ENCODE peak calls at places on chromosomes 1 and 21, in eight cellular contexts. G, N, O, T, P, F, R and V are unnamed samples. For H3K36me3, the result is how much of the 10 kb centered on the place peaks cover.

GRCh38 chr21:18954415-18954972 is 550.9 kb upstream of the TMPRSS15 start:
- DNase-seq in G (no peak), O (no peak), R (no peak), F (no peak), T (no peak), N (no peak), P (no peak), V (no peak)

GRCh38 chr1:206921772-206922265 is at the start of gene FCMR:
- DNase-seq in N (no peak), R (no peak), F (no peak), O (no peak), T (peak), G (no peak), P (no peak), V (peak)

GRCh38 chr1:162881590-162881989 is 20.6 kb upstream of the CCDC190 start:
- DNase-seq in G (no peak), O (no peak), F (no peak), T (no peak), P (no peak), R (no peak), N (no peak), V (no peak)

GRCh38 chr1:230614121-230614520 is 28.2 kb upstream of the COG2 start:
- DNase-seq in P (no peak), G (no peak), R (no peak), O (no peak), T (no peak), F (no peak), N (no peak), V (no peak)

GRCh38 chr1:111847519-111847918 is 91.8 kb downstream of the DDX20 start:
- DNase-seq in F (no peak), R (no peak), P (no peak), T (no peak), N (no peak), G (no peak), O (no peak), V (no peak)

GRCh38 chr1:2644171-2644570 is 11.4 kb upstream of the MMEL1 start:
- DNase-seq in O (no peak), R (no peak), P (peak), F (peak), G (no peak), T (no peak), N (no peak), V (no peak)

GRCh38 chr1:44366576-44366975 is 11.5 kb upstream of the ERI3 start:
- DNase-seq in G (no peak), N (no peak), F (no peak), P (no peak), O (no peak), R (no peak), T (no peak), V (no peak)

GRCh38 chr1:68051475-68051874 is 1.0 kb upstream of the DIRAS3 start:
- DNase-seq in O (peak), N (peak), R (peak), G (no peak), F (no peak), P (no peak), T (peak), V (no peak)

GRCh38 chr1:45621501-45621836 is 2.4 kb downstream of the CCDC17 start:
- DNase-seq in R (no peak), O (peak), P (no peak), F (no peak), T (no peak), N (no peak), G (no peak), V (no peak)

GRCh38 chr1:231338270-231339128 is at the start of gene SPRTN:
- DNase-seq in T (no peak), G (peak), F (no peak), N (peak), O (peak), P (no peak), R (no peak), V (no peak)

GRCh38 chr1:157105298-157105987 is 5.8 kb upstream of the ETV3L start:
- DNase-seq in G (no peak), N (no peak), O (no peak), P (no peak), F (peak), R (no peak), T (no peak), V (no peak)

GRCh38 chr1:43402055-43402865 is 12.6 kb downstream of the SZT2 start:
- DNase-seq in T (no peak), O (peak), P (no peak), N (no peak), F (no peak), R (no peak), G (peak), V (no peak)

GRCh38 chr21:28459193-28459592 is 533.5 kb downstream of the LTN1 start:
- DNase-seq in O (no peak), N (no peak), R (no peak), F (no peak), T (no peak), G (no peak), P (no peak), V (no peak)

GRCh38 chr1:33378524-33378923 is 52.4 kb downstream of the PHC2 start:
- DNase-seq in O (no peak), R (no peak), P (no peak), N (no peak), T (no peak), F (no peak), G (no peak), V (no peak)

GRCh38 chr1:165129568-165130164 is 226.8 kb downstream of the LMX1A start:
- DNase-seq in O (peak), P (peak), G (peak), F (no peak), R (no peak), T (peak), N (peak), V (peak)

GRCh38 chr1:154755858-154756730 is 114.0 kb downstream of the KCNN3 start:
- DNase-seq in G (no peak), P (peak), O (no peak), R (peak), N (peak), T (no peak), F (peak), V (no peak)

GRCh38 chr21:14901482-14901958 is 163.3 kb downstream of the NRIP1 start:
- DNase-seq in G (no peak), F (no peak), P (no peak), O (no peak), N (peak), R (no peak), T (no peak), V (no peak)

GRCh38 chr1:53579221-53580008 is 120.2 kb downstream of the DMRTB1 start:
- DNase-seq in F (peak), G (peak), N (no peak), P (no peak), R (no peak), T (no peak), O (no peak), V (no peak)

GRCh38 chr1:43704838-43705237 is 2.5 kb upstream of the ST3GAL3 start:
- DNase-seq in T (no peak), F (no peak), N (no peak), O (no peak), R (peak), G (no peak), P (no peak), V (no peak)

GRCh38 chr21:44779417-44780139 is 22.0 kb downstream of the UBE2G2 start:
- DNase-seq in O (no peak), F (no peak), N (no peak), T (no peak), R (no peak), P (no peak), G (no peak), V (no peak)

GRCh38 chr1:223748405-223748772 is 36.0 kb downstream of the CAPN2 start:
- DNase-seq in G (no peak), R (no peak), O (peak), P (no peak), N (peak), T (no peak), F (no peak), V (no peak)

GRCh38 chr1:206797534-206798383 is 25.5 kb upstream of the IL10 start:
- DNase-seq in R (no peak), N (no peak), G (peak), O (no peak), T (peak), F (no peak), P (no peak), V (no peak)

GRCh38 chr1:244820131-244820530 is 15.3 kb upstream of the COX20 start:
- DNase-seq in F (no peak), O (no peak), P (no peak), G (no peak), R (no peak), N (no peak), T (no peak), V (no peak)

GRCh38 chr1:93111561-93111960 is 32.5 kb downstream of the MTF2 start:
- DNase-seq in R (no peak), T (no peak), O (no peak), G (no peak), P (no peak), F (no peak), N (peak), V (no peak)

GRCh38 chr1:64172458-64172983 is 30.9 kb upstream of the UBE2U start:
- DNase-seq in O (peak), P (no peak), N (peak), F (no peak), G (no peak), R (no peak), T (no peak), V (no peak)

GRCh38 chr21:25518491-25518911 is 88.8 kb downstream of the MRPL39 start:
- DNase-seq in R (no peak), P (no peak), N (no peak), G (no peak), O (no peak), T (no peak), F (no peak), V (no peak)

GRCh38 chr1:44423706-44424546 is 18.9 kb downstream of the RNF220 start:
- DNase-seq in G (no peak), F (peak), N (peak), T (peak), P (peak), O (peak), R (peak), V (no peak)

GRCh38 chr1:12462586-12462985 is 155.4 kb downstream of the DHRS3 start:
- DNase-seq in T (no peak), P (no peak), F (no peak), R (no peak), N (no peak), G (no peak), O (no peak), V (no peak)

GRCh38 chr1:226738421-226738994 is 574 bp downstream of the ITPKB start:
- DNase-seq in O (peak), F (no peak), T (peak), G (no peak), R (peak), N (peak), P (peak), V (no peak)

GRCh38 chr1:90434460-90434859 is 282.6 kb downstream of the BARHL2 start:
- DNase-seq in F (no peak), N (peak), R (no peak), O (peak), P (no peak), T (no peak), G (peak), V (no peak)

GRCh38 chr1:24391882-24392603 is 21.5 kb downstream of the STPG1 start:
- DNase-seq in O (peak), P (peak), T (peak), N (peak), F (peak), G (peak), R (peak), V (peak)

GRCh38 chr1:113534130-113534817 is 144.0 kb downstream of the MAGI3 start:
- DNase-seq in T (no peak), N (peak), F (no peak), G (no peak), R (no peak), O (no peak), P (no peak), V (no peak)

GRCh38 chr1:203250936-203251335 is 21.5 kb upstream of the CHIT1 start:
- DNase-seq in N (no peak), O (no peak), P (no peak), T (no peak), G (no peak), F (no peak), R (no peak), V (no peak)

GRCh38 chr1:228142616-228143203 is 2.6 kb downstream of the GUK1 start:
- DNase-seq in R (no peak), N (no peak), T (no peak), O (no peak), G (no peak), F (no peak), P (peak), V (no peak)

GRCh38 chr1:112083487-112083886 is 94.0 kb upstream of the KCND3 start:
- DNase-seq in P (no peak), G (peak), O (peak), F (no peak), T (no peak), N (peak), R (no peak), V (no peak)

GRCh38 chr1:19894218-19894617 is 12.0 kb downstream of the OTUD3 start:
- DNase-seq in R (no peak), P (no peak), N (no peak), G (no peak), F (no peak), T (no peak), O (peak), V (no peak)
- H3K36me3 ChIP-seq in R (under half), P (under half), N (under half), G (half or more), F (under half), T (under half), O (under half), V (half or more)

DNA sequence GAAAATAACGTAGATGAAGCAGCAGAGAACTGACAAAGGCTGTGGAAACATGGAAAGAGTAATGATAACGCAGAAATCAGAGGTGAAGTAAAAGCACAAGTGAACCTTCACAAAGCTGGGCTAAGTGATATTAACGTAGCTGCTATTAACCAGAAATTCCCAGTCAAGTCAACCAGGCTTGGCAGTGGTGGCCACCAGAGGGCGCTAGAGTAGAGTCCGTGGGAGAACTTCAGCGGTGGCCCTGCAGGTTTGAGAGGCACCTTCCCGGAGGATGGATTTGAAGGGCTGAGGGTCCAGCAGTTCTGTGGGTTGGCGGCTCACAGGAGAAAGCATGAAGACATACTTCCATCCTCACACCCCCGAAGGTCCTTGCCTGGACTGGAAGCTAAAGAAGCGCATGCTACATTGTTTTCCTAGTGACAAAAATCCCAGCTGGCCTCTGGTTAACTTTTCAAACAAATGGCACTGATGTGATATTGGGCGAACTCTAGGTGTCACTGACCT is 81.7 kb upstream of the ZNF648 start:
- DNase-seq in T (peak), N (peak), R (peak), O (peak), F (peak), P (peak), G (peak), V (peak)
- H3K27ac ChIP-seq in T (peak), N (no peak), R (peak), O (no peak), F (peak), P (peak), G (no peak), V (peak)

GRCh38 chr1:209783338-209783737 is 1.0 kb downstream of the C1orf74 start:
- DNase-seq in T (no peak), F (no peak), P (no peak), R (no peak), G (no peak), N (no peak), O (no peak), V (no peak)

GRCh38 chr1:209780276-209780675 is 4.1 kb downstream of the C1orf74 start:
- DNase-seq in F (no peak), O (no peak), T (no peak), G (no peak), P (no peak), R (no peak), N (no peak), V (no peak)

GRCh38 chr1:209787551-209787950 is 3.2 kb upstream of the C1orf74 start:
- DNase-seq in O (no peak), T (peak), N (peak), F (peak), R (no peak), P (peak), G (no peak), V (no peak)

GRCh38 chr1:209785592-209785991 is 1.2 kb upstream of the C1orf74 start:
- DNase-seq in P (no peak), G (no peak), F (no peak), N (no peak), O (no peak), R (no peak), T (no peak), V (no peak)

DNA sequence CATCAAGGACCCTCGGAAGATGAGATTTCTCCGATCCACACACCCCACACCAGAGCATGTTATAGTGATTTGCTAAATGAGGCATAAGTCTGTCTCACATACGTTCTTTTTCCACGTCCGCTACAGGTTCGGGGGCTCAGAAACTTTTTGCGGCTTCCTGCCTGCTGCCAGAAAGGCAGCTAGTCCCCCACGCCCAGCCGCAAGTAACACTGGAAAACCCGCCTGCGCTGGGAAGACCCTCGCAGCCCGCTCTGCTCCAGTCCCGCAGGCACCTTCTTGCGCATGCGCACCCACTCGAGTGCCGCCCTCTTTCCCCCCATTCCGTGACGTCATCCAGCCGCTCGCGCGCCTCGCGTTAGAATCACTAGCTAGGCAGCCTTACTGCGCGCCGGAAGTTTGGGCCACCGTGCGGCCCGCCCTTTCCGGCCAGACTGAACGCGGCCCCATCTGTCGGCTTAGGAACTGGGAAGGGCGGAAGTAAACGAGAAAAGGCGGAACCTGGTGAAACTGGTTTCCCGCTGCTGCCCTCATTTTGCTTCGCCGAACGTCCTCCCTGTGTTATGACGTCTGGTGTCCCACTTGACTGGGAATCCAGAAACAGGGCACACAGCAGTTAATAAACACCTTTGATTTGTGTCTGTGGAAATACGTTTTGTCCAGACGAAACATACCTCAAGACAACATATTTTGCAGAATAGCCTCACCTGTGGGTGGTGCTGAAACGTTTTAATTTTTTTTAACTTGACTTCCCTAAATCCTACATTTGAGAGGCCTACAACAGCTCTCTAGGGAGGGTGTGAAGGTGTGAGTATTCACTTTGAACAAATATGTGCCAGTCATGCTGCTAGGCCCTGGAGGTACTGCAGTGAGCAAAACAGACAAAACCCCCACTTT is at the start of gene C1orf74:
- DNase-seq in P (peak), G (peak), T (peak), F (peak), R (peak), N (peak), O (peak), V (peak)
- TF ChIP-seq POLR2A in P (no peak), G (peak), T (peak), F (peak), R (peak), N (peak), O (peak), V (peak)

DNA sequence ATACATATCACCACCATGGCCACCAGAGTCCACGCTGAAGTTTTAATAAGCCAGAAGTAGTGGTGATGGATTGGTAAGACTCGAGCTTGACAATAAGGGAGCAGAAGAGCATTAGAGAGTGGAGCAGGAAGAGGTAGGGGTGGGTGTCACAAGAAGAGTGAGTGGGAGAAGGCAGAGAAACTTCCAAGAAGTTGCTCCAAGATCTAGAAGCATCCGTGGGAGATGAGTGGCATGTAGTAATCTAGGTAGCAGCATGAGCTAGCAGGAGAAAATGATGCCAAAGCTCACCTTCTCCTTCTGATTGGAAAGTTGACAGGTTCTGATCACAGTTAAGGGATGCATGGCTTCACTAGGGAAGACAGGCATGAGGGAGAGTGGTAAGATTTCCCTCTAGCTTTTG is 49.2 kb downstream of the PLXNA2 start:
- DNase-seq in G (no peak), F (no peak), R (no peak), T (no peak), N (no peak), P (no peak), O (no peak), V (no peak)
- H3K36me3 ChIP-seq in G (under half), F (under half), R (under half), T (under half), N (under half), P (under half), O (under half), V (under half)

DNA sequence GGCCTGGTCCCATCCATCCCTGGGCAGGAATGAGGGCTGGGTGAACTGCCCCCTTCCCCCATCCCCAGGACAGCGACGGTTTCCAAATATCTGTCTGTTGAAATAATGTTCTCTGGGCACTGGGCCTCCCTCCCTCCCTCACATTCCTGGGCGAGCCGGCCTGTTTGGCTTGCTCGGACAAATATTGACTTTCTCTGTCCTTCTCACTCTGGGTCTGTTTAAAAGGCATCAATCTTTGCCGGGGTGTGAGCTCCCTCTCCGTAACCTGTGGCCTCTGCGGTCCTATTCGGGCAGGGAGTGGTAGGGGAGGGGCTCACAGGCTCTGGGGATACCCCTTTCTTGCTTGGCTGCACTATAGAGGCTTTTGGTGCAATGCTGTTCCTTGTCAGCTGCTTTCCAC is 40.2 kb downstream of the FOXD2 start:
- DNase-seq in G (no peak), O (no peak), P (peak), F (no peak), R (no peak), T (peak), N (no peak), V (peak)
- H3K27ac ChIP-seq in G (no peak), O (no peak), P (peak), F (no peak), R (no peak), T (no peak), N (no peak), V (peak)